ENCODE peak calls at places on chromosome 1, in ten cellular contexts. K is EH, M is ACHN, T is left ventricle myocardium inferior, H is HFF-Myc, A is small intestine, L is foreskin melanocyte, B is ecto neural progenitor cell, U is fibroblast of the conjunctiva, O is GDM1. X is an unnamed sample.

GRCh38 chr1:233240839-233241682 is 54.5 kb downstream of the PCNX2 start:
- DNase-seq in A (peak; percentile 79), T (peak; percentile 53), O (peak; percentile 51), K (peak; percentile 49), B (peak; percentile 60), L (no peak), U (peak; percentile 14), H (no peak), M (peak; percentile 41), X (no peak)

GRCh38 chr1:222392571-222392970 is 155.3 kb downstream of the HHIPL2 start:
- DNase-seq in U (no peak), H (no peak), L (no peak), O (no peak), B (no peak), A (no peak), K (peak; percentile 66), M (no peak), T (no peak), X (no peak)

GRCh38 chr1:113860891-113861290 is 10.6 kb downstream of the PTPN22 start:
- DNase-seq in U (peak; percentile 9), L (peak; percentile 54), T (no peak), M (peak; percentile 36), A (no peak), O (no peak), K (peak; percentile 83), H (peak; percentile 22), B (no peak), X (no peak)

GRCh38 chr1:204127597-204128242 is 24.1 kb downstream of the ETNK2 start:
- DNase-seq in T (peak; percentile 42), L (peak; percentile 63), O (peak; percentile 43), U (peak; percentile 74), M (peak; percentile 70), H (peak; percentile 59), K (peak; percentile 89), B (peak; percentile 78), A (peak; percentile 50), X (no peak)

GRCh38 chr1:107183011-107183410 is 42.2 kb downstream of the NTNG1 start:
- DNase-seq in O (no peak), A (no peak), U (no peak), B (no peak), K (no peak), T (no peak), L (no peak), H (no peak), M (no peak), X (no peak)

GRCh38 chr1:111515291-111516007 is 12.0 kb upstream of the ADORA3 start:
- DNase-seq in B (no peak), L (no peak), O (peak; percentile 72), H (no peak), M (peak; percentile 51), T (peak; percentile 84), U (no peak), K (peak; percentile 73), A (no peak), X (no peak)

GRCh38 chr1:9870572-9870971 is 39.5 kb downstream of the CTNNBIP1 start:
- DNase-seq in M (no peak), L (no peak), H (no peak), U (no peak), B (no peak), A (no peak), T (no peak), O (no peak), K (no peak), X (no peak)

GRCh38 chr1:185880330-185880729 is 146.1 kb downstream of the HMCN1 start:
- DNase-seq in A (peak; percentile 42), U (no peak), L (no peak), K (no peak), M (no peak), T (no peak), H (no peak), O (no peak), B (no peak), X (no peak)

GRCh38 chr1:237197470-237198425 is 155.8 kb downstream of the RYR2 start:
- DNase-seq in U (no peak), T (no peak), B (no peak), M (no peak), L (no peak), K (no peak), H (no peak), O (no peak), A (no peak), X (no peak)

GRCh38 chr1:38690790-38691189 is 168.8 kb downstream of the RRAGC start:
- DNase-seq in T (no peak), H (no peak), U (no peak), K (peak; percentile 3), M (no peak), O (no peak), A (no peak), L (no peak), B (no peak), X (no peak)

GRCh38 chr1:10251325-10252103 is 41.1 kb downstream of the KIF1B start:
- DNase-seq in M (no peak), L (peak; percentile 34), B (no peak), U (no peak), T (no peak), H (no peak), O (no peak), A (no peak), K (peak; percentile 64), X (no peak)

GRCh38 chr1:164565356-164565755 is 6.4 kb downstream of the PBX1 start:
- DNase-seq in B (no peak), L (no peak), K (no peak), H (no peak), A (no peak), U (no peak), O (no peak), M (no peak), T (no peak), X (no peak)

GRCh38 chr1:150061632-150062101 is 5.9 kb upstream of the VPS45 start:
- DNase-seq in U (peak; percentile 27), K (peak; percentile 91), B (no peak), H (no peak), L (peak; percentile 62), O (no peak), T (no peak), A (no peak), M (peak; percentile 35), X (no peak)

X was measured in mesenteric fat pad.